ENCODE peak calls at places on chromosome 1, in eight cellular contexts. U, V, F, K, N, J, D and Y are unnamed samples.

GRCh38 chr1:3003941-3004270 is 17.4 kb upstream of the ACTRT2 start:
- DNase-seq in U (peak; percentile 25), V (no peak), F (peak; percentile 27), K (no peak), N (no peak), J (peak; percentile 20), D (no peak), Y (no peak)

GRCh38 chr1:180186831-180187230 is 32.2 kb downstream of the QSOX1 start:
- DNase-seq in U (no peak), V (no peak), F (no peak), K (no peak), N (no peak), J (no peak), D (no peak), Y (no peak)

GRCh38 chr1:31681421-31681820 is 22.4 kb downstream of the COL16A1 start:
- DNase-seq in U (no peak), V (no peak), F (no peak), K (no peak), N (no peak), J (no peak), D (no peak), Y (peak; percentile 26)

GRCh38 chr1:16205891-16206546 is 6.4 kb downstream of the ARHGEF19 start:
- DNase-seq in U (no peak), V (no peak), F (no peak), K (no peak), N (no peak), J (peak; percentile 13), D (no peak), Y (no peak)

GRCh38 chr1:151680391-151680790 is 36.2 kb downstream of the CELF3 start:
- DNase-seq in U (no peak), V (peak; percentile 24), F (no peak), K (peak; percentile 9), N (no peak), J (no peak), D (peak; percentile 46), Y (no peak)

GRCh38 chr1:115291731-115292130 is 46.3 kb downstream of the NGF start:
- DNase-seq in U (peak; percentile 80), V (no peak), F (no peak), K (no peak), N (no peak), J (no peak), D (peak; percentile 83), Y (no peak)

GRCh38 chr1:156894711-156895407 is 1.3 kb downstream of the PEAR1 start:
- DNase-seq in U (no peak), V (peak; percentile 30), F (no peak), K (no peak), N (no peak), J (no peak), D (no peak), Y (no peak)

GRCh38 chr1:200262326-200262965 is 147.4 kb downstream of the ZNF281 start:
- DNase-seq in U (no peak), V (no peak), F (no peak), K (no peak), N (peak; percentile 16), J (no peak), D (no peak), Y (peak; percentile 35)

GRCh38 chr1:221435510-221435909 is 306.4 kb downstream of the DUSP10 start:
- DNase-seq in U (peak; percentile 49), V (peak; percentile 83), F (no peak), K (peak; percentile 45), N (peak; percentile 54), J (no peak), D (peak; percentile 51), Y (peak; percentile 76)

GRCh38 chr1:172670791-172671190 is 11.9 kb downstream of the FASLG start:
- DNase-seq in U (no peak), V (no peak), F (no peak), K (no peak), N (no peak), J (no peak), D (no peak), Y (no peak)

GRCh38 chr1:165137551-165138316 is 218.8 kb downstream of the LMX1A start:
- DNase-seq in U (no peak), V (no peak), F (no peak), K (no peak), N (no peak), J (no peak), D (no peak), Y (no peak)

GRCh38 chr1:1206376-1207253 is at the start of gene TNFRSF18:
- DNase-seq in U (peak; percentile 92), V (no peak), F (no peak), K (no peak), N (no peak), J (peak; percentile 27), D (no peak), Y (peak; percentile 68)

GRCh38 chr1:227429447-227430359 is 111.4 kb upstream of the CDC42BPA start:
- DNase-seq in U (no peak), V (peak; percentile 61), F (no peak), K (peak; percentile 47), N (no peak), J (peak; percentile 13), D (peak; percentile 42), Y (no peak)

GRCh38 chr1:54305906-54306514 is 100.2 kb downstream of the SSBP3 start:
- DNase-seq in U (no peak), V (no peak), F (no peak), K (no peak), N (no peak), J (no peak), D (no peak), Y (no peak)

GRCh38 chr1:47575855-47576757 is 138.3 kb downstream of the FOXD2 start:
- DNase-seq in U (peak; percentile 89), V (peak; percentile 56), F (no peak), K (peak; percentile 74), N (no peak), J (no peak), D (peak; percentile 87), Y (no peak)

GRCh38 chr1:187759934-187760333 is 931.2 kb downstream of the PLA2G4A start:
- DNase-seq in U (no peak), V (peak; percentile 11), F (no peak), K (no peak), N (no peak), J (no peak), D (no peak), Y (no peak)

GRCh38 chr1:218357211-218357892 is 12.2 kb downstream of the TGFB2 start:
- DNase-seq in U (no peak), V (no peak), F (no peak), K (no peak), N (no peak), J (no peak), D (peak; percentile 76), Y (no peak)

GRCh38 chr1:244995602-244996400 is 131.5 kb upstream of the HNRNPU start:
- DNase-seq in U (no peak), V (no peak), F (no peak), K (no peak), N (no peak), J (no peak), D (no peak), Y (no peak)

GRCh38 chr1:245000872-245001188 is 136.5 kb upstream of the HNRNPU start:
- DNase-seq in U (no peak), V (no peak), F (no peak), K (no peak), N (no peak), J (no peak), D (no peak), Y (no peak)

GRCh38 chr1:245003246-245003645 is 138.9 kb upstream of the HNRNPU start:
- DNase-seq in U (no peak), V (no peak), F (no peak), K (no peak), N (no peak), J (no peak), D (no peak), Y (no peak)

GRCh38 chr1:244998717-244999346 is 134.5 kb upstream of the HNRNPU start:
- DNase-seq in U (no peak), V (no peak), F (no peak), K (no peak), N (no peak), J (no peak), D (no peak), Y (no peak)

DNA sequence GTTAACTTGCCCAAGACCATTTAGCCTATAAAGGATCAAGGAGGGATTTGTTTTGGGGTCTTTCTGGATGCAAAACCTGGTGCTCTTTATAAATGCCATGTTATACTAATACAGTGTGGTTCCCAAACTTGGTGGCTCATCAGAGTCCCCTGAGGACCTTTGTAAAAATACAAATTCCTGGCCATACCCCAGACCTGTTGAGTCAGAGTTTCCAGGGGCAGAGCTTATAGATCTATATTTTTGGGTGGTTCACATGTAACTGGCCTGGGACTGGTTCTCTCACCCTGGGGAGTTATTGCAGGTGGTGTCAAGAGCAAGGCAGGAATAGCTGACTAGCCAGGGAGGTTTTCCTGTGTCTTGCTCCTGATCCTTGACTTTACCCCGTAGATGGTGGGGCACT is 136.9 kb upstream of the HNRNPU start:
- DNase-seq in U (no peak), V (no peak), F (no peak), K (no peak), N (no peak), J (no peak), D (no peak), Y (no peak)
- TF ChIP-seq CTCF in U (no peak), V (no peak), F (no peak), K (no peak), N (no peak), J (no peak), D (no peak), Y (no peak)

GRCh38 chr1:5890346-5891106 is 101.7 kb downstream of the NPHP4 start:
- DNase-seq in U (peak; percentile 51), V (no peak), F (no peak), K (no peak), N (no peak), J (no peak), D (no peak), Y (no peak)

GRCh38 chr1:5888606-5889211 is 103.5 kb downstream of the NPHP4 start:
- DNase-seq in U (peak; percentile 74), V (no peak), F (no peak), K (no peak), N (no peak), J (no peak), D (no peak), Y (peak; percentile 43)

GRCh38 chr1:5891141-5891540 is 101.1 kb downstream of the NPHP4 start:
- DNase-seq in U (peak; percentile 48), V (no peak), F (no peak), K (no peak), N (no peak), J (no peak), D (no peak), Y (no peak)

GRCh38 chr1:5889901-5890300 is 102.3 kb downstream of the NPHP4 start:
- DNase-seq in U (peak; percentile 53), V (no peak), F (no peak), K (no peak), N (no peak), J (no peak), D (no peak), Y (no peak)

GRCh38 chr1:5889462-5889861 is 102.8 kb downstream of the NPHP4 start:
- DNase-seq in U (peak; percentile 31), V (no peak), F (no peak), K (no peak), N (no peak), J (no peak), D (no peak), Y (no peak)
- H3K27ac ChIP-seq in U (no peak overlapping the region), V (no peak overlapping the region), F (no peak overlapping the region), K (no peak overlapping the region), N (no peak overlapping the region), J (no peak overlapping the region), D (no peak overlapping the region), Y (no peak overlapping the region)

GRCh38 chr1:19074902-19075721 is 118.6 kb upstream of the IFFO2 start:
- DNase-seq in U (peak; percentile 64), V (no peak), F (no peak), K (no peak), N (no peak), J (peak; percentile 62), D (peak; percentile 37), Y (no peak)
- H3K36me3 ChIP-seq in U (peaks cover 73% of the 10 kb centered on the region), V (peaks cover 71% of the 10 kb centered on the region), F (no peaks in the 10 kb centered on the region), K (peaks cover 69% of the 10 kb centered on the region), N (peaks cover 72% of the 10 kb centered on the region), J (no peaks in the 10 kb centered on the region), D (peaks cover 60% of the 10 kb centered on the region), Y (peaks cover 42% of the 10 kb centered on the region)

GRCh38 chr1:93155335-93155734 is 24.9 kb downstream of the TMED5 start:
- DNase-seq in U (peak; percentile 14), V (no peak), F (no peak), K (no peak), N (no peak), J (no peak), D (no peak), Y (peak; percentile 17)
- TF ChIP-seq CTCF in U (no peak), V (no peak), F (no peak), K (no peak), N (no peak), J (no peak), D (no peak), Y (no peak)